ENCODE peak calls at places on chromosomes 4 and X, in five cellular contexts. I, J, H, M and E are unnamed samples.

GRCh38 chrX:11908371-11908770 is 150.3 kb downstream of the MSL3 start:
- DNase-seq in J (no peak), M (no peak), H (no peak), I (no peak), E (no peak)

GRCh38 chrX:20514358-20514757 is 247.6 kb upstream of the RPS6KA3 start:
- DNase-seq in J (no peak), H (no peak), I (no peak), M (no peak), E (no peak)

GRCh38 chr4:166422475-166422874 is 549.4 kb downstream of the TLL1 start:
- DNase-seq in M (no peak), I (no peak), H (no peak), J (no peak), E (no peak)

GRCh38 chr4:55574252-55574651 is 17.8 kb downstream of the PDCL2 start:
- DNase-seq in J (no peak), H (no peak), M (no peak), I (no peak), E (no peak)

GRCh38 chr4:68451246-68452211 is 4.3 kb downstream of the TMPRSS11E start:
- DNase-seq in M (no peak), I (no peak), J (no peak), H (no peak), E (no peak)

GRCh38 chr4:53941331-53941730 is 123.1 kb downstream of the CHIC2 start:
- DNase-seq in M (no peak), I (no peak), J (no peak), H (no peak), E (no peak)

GRCh38 chrX:136822337-136823095 is 41.8 kb upstream of the ARHGEF6 start:
- DNase-seq in J (no peak), I (no peak), H (no peak), M (no peak), E (no peak)

GRCh38 chr4:107255114-107255513 is 219.0 kb upstream of the DKK2 start:
- DNase-seq in H (no peak), I (no peak), M (no peak), J (no peak), E (no peak)

GRCh38 chr4:83371936-83372335 is 37.3 kb upstream of the HPSE start:
- DNase-seq in J (no peak), H (no peak), M (no peak), I (no peak), E (no peak)

GRCh38 chr4:152380919-152381318 is 155.0 kb downstream of the FBXW7 start:
- DNase-seq in J (no peak), M (no peak), I (no peak), H (no peak), E (no peak)

GRCh38 chr4:56305390-56305789 is 81.9 kb downstream of the AASDH start:
- DNase-seq in H (no peak), I (no peak), M (no peak), J (no peak), E (no peak)

GRCh38 chr4:106032851-106033286 is 137.6 kb downstream of the NPNT start:
- DNase-seq in M (no peak), H (no peak), I (no peak), J (no peak), E (no peak)

GRCh38 chr4:10175626-10176025 is 59.0 kb upstream of the WDR1 start:
- DNase-seq in H (no peak), M (no peak), I (no peak), J (no peak), E (no peak)
- H3K4me1 ChIP-seq in H (peaks cover 22% of the 10 kb centered on the region), M (peaks cover 3% of the 10 kb centered on the region), I (peaks cover 45% of the 10 kb centered on the region), J (peaks cover 12% of the 10 kb centered on the region), E (no peaks in the 10 kb centered on the region)

DNA sequence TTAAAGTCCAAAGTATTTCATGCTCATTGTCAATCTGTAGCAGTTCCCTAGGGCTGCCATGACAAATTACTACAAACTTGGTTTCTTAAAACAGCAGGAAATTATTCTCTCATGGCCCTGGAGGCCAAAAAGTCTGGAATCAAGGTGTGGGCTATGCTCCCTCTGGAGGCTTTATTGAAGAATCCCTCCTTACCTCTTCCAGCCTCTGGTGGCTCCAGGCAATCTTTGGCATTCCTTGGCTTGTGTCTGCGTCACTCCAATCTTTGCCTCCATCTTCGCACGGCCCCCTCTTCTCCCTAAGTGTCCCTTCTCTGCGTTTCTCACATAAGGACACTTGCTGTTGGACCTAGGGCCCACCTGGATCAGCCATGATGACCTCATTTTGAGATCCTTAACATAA is 170.4 kb downstream of the SMIM20 start:
- DNase-seq in I (no peak), H (no peak), M (no peak), J (no peak), E (no peak)
- TF ChIP-seq CTCF in I (no peak), H (no peak), M (no peak), J (no peak), E (no peak)

GRCh38 chr4:169246957-169247396 is 23.8 kb downstream of the SH3RF1 start:
- DNase-seq in H (no peak), I (no peak), M (no peak), J (no peak), E (no peak)
- H3K4me1 ChIP-seq in H (peaks cover 35% of the 10 kb centered on the region), I (peaks cover 87% of the 10 kb centered on the region), M (peaks cover 34% of the 10 kb centered on the region), J (peaks cover 55% of the 10 kb centered on the region), E (no peaks in the 10 kb centered on the region)

DNA sequence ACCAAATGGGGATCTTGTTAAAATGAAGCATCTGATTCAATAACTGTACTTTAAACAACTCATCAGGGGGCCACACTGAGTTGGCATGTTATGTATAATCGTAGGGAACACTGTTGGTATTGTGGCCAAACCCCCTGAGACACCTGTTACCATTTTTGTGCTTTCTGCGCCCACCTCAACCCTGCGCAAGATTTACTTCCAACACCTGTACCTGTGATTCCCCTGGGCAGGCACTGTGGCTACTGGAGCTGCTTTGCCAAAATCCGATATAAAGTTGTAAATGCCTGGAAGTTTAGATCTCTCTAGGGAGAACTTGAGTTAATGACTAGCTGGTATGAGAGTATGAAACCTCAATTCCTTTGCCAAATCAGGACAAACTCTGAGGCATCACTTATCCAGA is 259.8 kb upstream of the ATOH1 start:
- DNase-seq in H (no peak), J (no peak), I (no peak), M (no peak), E (no peak)
- TF ChIP-seq CTCF in H (no peak), J (no peak), I (no peak), M (no peak), E (no peak)

DNA sequence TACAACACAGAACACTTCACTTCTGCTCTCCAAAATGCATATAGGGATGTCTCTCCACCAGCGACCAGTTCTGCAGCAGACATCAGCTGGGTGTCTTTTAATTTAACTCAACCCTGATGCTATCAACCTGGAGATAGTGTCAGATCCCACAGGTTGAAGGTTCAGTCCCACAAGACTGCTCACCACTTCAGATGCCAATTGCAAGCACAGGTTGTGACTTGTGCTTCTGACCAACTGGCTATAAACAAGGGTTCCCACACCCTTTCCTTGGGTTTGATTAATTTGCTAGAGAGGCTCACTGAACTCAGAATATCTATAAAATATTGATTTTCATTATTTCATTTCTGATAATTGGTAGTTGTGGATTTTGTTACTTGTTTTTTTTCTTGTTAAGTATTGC is 177.4 kb upstream of the HS3ST1 start:
- DNase-seq in I (no peak), J (no peak), H (no peak), M (no peak), E (no peak)
- H3K4me1 ChIP-seq in I (no peaks in the 10 kb centered on the region), J (peaks cover 5% of the 10 kb centered on the region), H (no peaks in the 10 kb centered on the region), M (peaks cover 5% of the 10 kb centered on the region), E (no peaks in the 10 kb centered on the region)

DNA sequence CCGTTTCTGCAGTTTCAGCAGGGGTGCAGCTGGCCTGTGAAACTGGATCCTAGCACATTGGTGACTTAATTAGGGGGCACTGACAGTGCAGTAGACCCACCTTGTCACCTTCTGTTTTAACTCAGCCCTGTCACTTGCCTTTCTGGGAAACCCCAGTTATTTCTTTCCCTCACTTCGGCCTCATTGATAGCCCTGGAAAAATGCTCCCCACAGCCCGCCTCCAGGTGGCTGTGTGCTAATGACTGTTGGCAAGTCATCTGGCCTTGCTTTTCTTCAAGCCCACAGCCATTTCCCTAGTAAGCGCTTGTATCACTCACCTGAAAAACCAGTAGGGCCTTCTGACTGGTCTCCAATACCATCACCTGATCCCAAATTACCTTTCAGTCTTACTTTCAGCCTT is 3.3 kb downstream of the CXCR3 start:
- DNase-seq in J (no peak), M (no peak), I (no peak), H (no peak), E (no peak)
- TF ChIP-seq CTCF in J (no peak), M (no peak), I (no peak), H (no peak), E (no peak)

GRCh38 chrX:154731881-154732280 is 19.0 kb downstream of the GAB3 start:
- DNase-seq in J (no peak), I (no peak), H (no peak), M (no peak), E (no peak)
- H3K4me1 ChIP-seq in J (peaks cover 5% of the 10 kb centered on the region), I (peaks cover 93% of the 10 kb centered on the region), H (peaks cover 4% of the 10 kb centered on the region), M (peaks cover 5% of the 10 kb centered on the region), E (peaks cover 60% of the 10 kb centered on the region)